ENCODE peak calls at places on chromosome 14, in seven cellular contexts. One of them, this sample, is unnamed.

GRCh38 chr14:99644723-99645544 is at the start of gene HHIPL1:
- DNase-seq in DND-41: no peak
- DNase-seq in AG09319: no peak
- DNase-seq in psoas muscle: peak
- DNase-seq in mammary epithelial cell: no peak
- DNase-seq in erythroblast: no peak
- DNase-seq in iPS DF 6.9: no peak
- DNase-seq in this sample: no peak

GRCh38 chr14:105280525-105280924 is 20.3 kb downstream of the BRF1 start:
- DNase-seq in DND-41: no peak
- DNase-seq in AG09319: no peak
- DNase-seq in psoas muscle: no peak
- DNase-seq in mammary epithelial cell: no peak
- DNase-seq in erythroblast: no peak
- DNase-seq in iPS DF 6.9: no peak
- DNase-seq in this sample: no peak

GRCh38 chr14:27050195-27050594 is 452.4 kb upstream of the NOVA1 start:
- DNase-seq in DND-41: no peak
- DNase-seq in AG09319: no peak
- DNase-seq in psoas muscle: no peak
- DNase-seq in mammary epithelial cell: no peak
- DNase-seq in erythroblast: no peak
- DNase-seq in iPS DF 6.9: no peak
- DNase-seq in this sample: no peak

GRCh38 chr14:103230658-103231334 is 103.2 kb upstream of the EIF5 start:
- DNase-seq in DND-41: no peak
- DNase-seq in AG09319: no peak
- DNase-seq in psoas muscle: no peak
- DNase-seq in mammary epithelial cell: no peak
- DNase-seq in erythroblast: no peak
- DNase-seq in iPS DF 6.9: no peak
- DNase-seq in this sample: no peak

GRCh38 chr14:90848944-90849731 is 32.9 kb upstream of the TTC7B start:
- DNase-seq in DND-41: no peak
- DNase-seq in AG09319: no peak
- DNase-seq in psoas muscle: no peak
- DNase-seq in mammary epithelial cell: no peak
- DNase-seq in erythroblast: no peak
- DNase-seq in iPS DF 6.9: no peak
- DNase-seq in this sample: no peak

GRCh38 chr14:104545151-104545931 is 34.2 kb upstream of the C14orf180 start:
- DNase-seq in DND-41: no peak
- DNase-seq in AG09319: no peak
- DNase-seq in psoas muscle: peak
- DNase-seq in mammary epithelial cell: no peak
- DNase-seq in erythroblast: no peak
- DNase-seq in iPS DF 6.9: no peak
- DNase-seq in this sample: no peak

GRCh38 chr14:96056509-96057422 is 17.6 kb downstream of the C14orf132 start:
- DNase-seq in DND-41: no peak
- DNase-seq in AG09319: no peak
- DNase-seq in psoas muscle: no peak
- DNase-seq in mammary epithelial cell: peak
- DNase-seq in erythroblast: no peak
- DNase-seq in iPS DF 6.9: no peak
- DNase-seq in this sample: no peak

GRCh38 chr14:36316131-36316530 is 4.3 kb downstream of the MBIP start:
- DNase-seq in DND-41: no peak
- DNase-seq in AG09319: no peak
- DNase-seq in psoas muscle: no peak
- DNase-seq in mammary epithelial cell: peak
- DNase-seq in erythroblast: no peak
- DNase-seq in iPS DF 6.9: no peak
- DNase-seq in this sample: no peak

GRCh38 chr14:99718031-99718810 is 34.1 kb downstream of the CYP46A1 start:
- DNase-seq in DND-41: peak
- DNase-seq in AG09319: no peak
- DNase-seq in psoas muscle: no peak
- DNase-seq in mammary epithelial cell: no peak
- DNase-seq in erythroblast: no peak
- DNase-seq in iPS DF 6.9: no peak
- DNase-seq in this sample: no peak

GRCh38 chr14:68598621-68599447 is 194.0 kb downstream of the ZFP36L1 start:
- DNase-seq in DND-41: no peak
- DNase-seq in AG09319: peak
- DNase-seq in psoas muscle: peak
- DNase-seq in mammary epithelial cell: peak
- DNase-seq in erythroblast: no peak
- DNase-seq in iPS DF 6.9: no peak
- DNase-seq in this sample: peak

GRCh38 chr14:62428429-62429203 is 616.6 kb downstream of the KCNH5 start:
- DNase-seq in DND-41: no peak
- DNase-seq in AG09319: no peak
- DNase-seq in psoas muscle: no peak
- DNase-seq in mammary epithelial cell: peak
- DNase-seq in erythroblast: no peak
- DNase-seq in iPS DF 6.9: no peak
- DNase-seq in this sample: no peak

GRCh38 chr14:58656671-58657411 is 19.1 kb downstream of the DACT1 start:
- DNase-seq in DND-41: no peak
- DNase-seq in AG09319: no peak
- DNase-seq in psoas muscle: no peak
- DNase-seq in mammary epithelial cell: no peak
- DNase-seq in erythroblast: no peak
- DNase-seq in iPS DF 6.9: no peak
- DNase-seq in this sample: no peak

GRCh38 chr14:31787377-31787776 is 226.2 kb downstream of the NUBPL start:
- DNase-seq in DND-41: no peak
- DNase-seq in AG09319: no peak
- DNase-seq in psoas muscle: no peak
- DNase-seq in mammary epithelial cell: peak
- DNase-seq in erythroblast: peak
- DNase-seq in iPS DF 6.9: no peak
- DNase-seq in this sample: no peak

GRCh38 chr14:28769358-28769757 is 2.8 kb downstream of the FOXG1 start:
- DNase-seq in DND-41: no peak
- DNase-seq in AG09319: no peak
- DNase-seq in psoas muscle: no peak
- DNase-seq in mammary epithelial cell: no peak
- DNase-seq in erythroblast: no peak
- DNase-seq in iPS DF 6.9: no peak
- DNase-seq in this sample: no peak

GRCh38 chr14:77508876-77509275 is 10.3 kb upstream of the ISM2 start:
- DNase-seq in DND-41: no peak
- DNase-seq in AG09319: no peak
- DNase-seq in psoas muscle: no peak
- DNase-seq in mammary epithelial cell: no peak
- DNase-seq in erythroblast: no peak
- DNase-seq in iPS DF 6.9: no peak
- DNase-seq in this sample: no peak

GRCh38 chr14:64091217-64091616 is 203.0 kb downstream of the ESR2 start:
- DNase-seq in DND-41: no peak
- DNase-seq in AG09319: no peak
- DNase-seq in psoas muscle: no peak
- DNase-seq in mammary epithelial cell: no peak
- DNase-seq in erythroblast: no peak
- DNase-seq in iPS DF 6.9: no peak
- DNase-seq in this sample: no peak

GRCh38 chr14:95545769-95546168 is 10.9 kb downstream of the GLRX5 start:
- DNase-seq in DND-41: no peak
- DNase-seq in AG09319: no peak
- DNase-seq in psoas muscle: no peak
- DNase-seq in mammary epithelial cell: peak
- DNase-seq in erythroblast: peak
- DNase-seq in iPS DF 6.9: no peak
- DNase-seq in this sample: peak

GRCh38 chr14:105315941-105316562 is 1.5 kb downstream of the PACS2 start:
- DNase-seq in DND-41: peak
- DNase-seq in AG09319: no peak
- DNase-seq in psoas muscle: no peak
- DNase-seq in mammary epithelial cell: no peak
- DNase-seq in erythroblast: no peak
- DNase-seq in iPS DF 6.9: no peak
- DNase-seq in this sample: no peak

GRCh38 chr14:67389261-67389660 is 22.7 kb downstream of the PLEK2 start:
- DNase-seq in DND-41: no peak
- DNase-seq in AG09319: no peak
- DNase-seq in psoas muscle: no peak
- DNase-seq in mammary epithelial cell: no peak
- DNase-seq in erythroblast: peak
- DNase-seq in iPS DF 6.9: no peak
- DNase-seq in this sample: no peak

GRCh38 chr14:89262041-89262440 is 155.0 kb downstream of the FOXN3 start:
- DNase-seq in DND-41: no peak
- DNase-seq in AG09319: no peak
- DNase-seq in psoas muscle: no peak
- DNase-seq in mammary epithelial cell: no peak
- DNase-seq in erythroblast: no peak
- DNase-seq in iPS DF 6.9: no peak
- DNase-seq in this sample: no peak

GRCh38 chr14:76203086-76204001 is 51.6 kb downstream of the GPATCH2L start:
- DNase-seq in DND-41: no peak
- DNase-seq in AG09319: peak
- DNase-seq in psoas muscle: no peak
- DNase-seq in mammary epithelial cell: peak
- DNase-seq in erythroblast: peak
- DNase-seq in iPS DF 6.9: no peak
- DNase-seq in this sample: peak

GRCh38 chr14:26966942-26967341 is 369.1 kb upstream of the NOVA1 start:
- DNase-seq in DND-41: no peak
- DNase-seq in AG09319: no peak
- DNase-seq in psoas muscle: peak
- DNase-seq in mammary epithelial cell: no peak
- DNase-seq in erythroblast: no peak
- DNase-seq in iPS DF 6.9: no peak
- DNase-seq in this sample: peak

GRCh38 chr14:69378274-69378673 is 19.8 kb downstream of the ERH start:
- DNase-seq in DND-41: no peak
- DNase-seq in AG09319: no peak
- DNase-seq in psoas muscle: no peak
- DNase-seq in mammary epithelial cell: peak
- DNase-seq in erythroblast: no peak
- DNase-seq in iPS DF 6.9: no peak
- DNase-seq in this sample: no peak

GRCh38 chr14:87990687-87991086 is 2.3 kb downstream of the GALC start:
- DNase-seq in DND-41: no peak
- DNase-seq in AG09319: no peak
- DNase-seq in psoas muscle: no peak
- DNase-seq in mammary epithelial cell: no peak
- DNase-seq in erythroblast: no peak
- DNase-seq in iPS DF 6.9: no peak
- DNase-seq in this sample: no peak

GRCh38 chr14:99872786-99873440 is 79.7 kb downstream of the EML1 start:
- DNase-seq in DND-41: no peak
- DNase-seq in AG09319: peak
- DNase-seq in psoas muscle: no peak
- DNase-seq in mammary epithelial cell: no peak
- DNase-seq in erythroblast: no peak
- DNase-seq in iPS DF 6.9: peak
- DNase-seq in this sample: no peak

GRCh38 chr14:32224731-32225377 is 21.8 kb upstream of the RNU6-8 start:
- DNase-seq in DND-41: peak
- DNase-seq in AG09319: no peak
- DNase-seq in psoas muscle: peak
- DNase-seq in mammary epithelial cell: peak
- DNase-seq in erythroblast: peak
- DNase-seq in iPS DF 6.9: no peak
- DNase-seq in this sample: peak

GRCh38 chr14:95330591-95331370 is 11.1 kb upstream of the CLMN start:
- DNase-seq in DND-41: no peak
- DNase-seq in AG09319: no peak
- DNase-seq in psoas muscle: no peak
- DNase-seq in mammary epithelial cell: peak
- DNase-seq in erythroblast: no peak
- DNase-seq in iPS DF 6.9: no peak
- DNase-seq in this sample: no peak

GRCh38 chr14:101788016-101788695 is 26.6 kb downstream of the PPP2R5C start:
- DNase-seq in DND-41: no peak
- DNase-seq in AG09319: no peak
- DNase-seq in psoas muscle: no peak
- DNase-seq in mammary epithelial cell: no peak
- DNase-seq in erythroblast: no peak
- DNase-seq in iPS DF 6.9: no peak
- DNase-seq in this sample: no peak

GRCh38 chr14:69152181-69152943 is 557 bp downstream of the DCAF5 start:
- DNase-seq in DND-41: peak
- DNase-seq in AG09319: no peak
- DNase-seq in psoas muscle: no peak
- DNase-seq in mammary epithelial cell: peak
- DNase-seq in erythroblast: peak
- DNase-seq in iPS DF 6.9: no peak
- DNase-seq in this sample: no peak

GRCh38 chr14:48323655-48324054 is 648.2 kb upstream of the MDGA2 start:
- DNase-seq in DND-41: no peak
- DNase-seq in AG09319: no peak
- DNase-seq in psoas muscle: no peak
- DNase-seq in mammary epithelial cell: peak
- DNase-seq in erythroblast: no peak
- DNase-seq in iPS DF 6.9: no peak
- DNase-seq in this sample: no peak

GRCh38 chr14:95498622-95499353 is 17.7 kb downstream of the SYNE3 start:
- DNase-seq in DND-41: no peak
- DNase-seq in AG09319: no peak
- DNase-seq in psoas muscle: no peak
- DNase-seq in mammary epithelial cell: no peak
- DNase-seq in erythroblast: no peak
- DNase-seq in iPS DF 6.9: no peak
- DNase-seq in this sample: no peak

GRCh38 chr14:22569749-22570131 is 19.3 kb downstream of the DAD1 start:
- DNase-seq in DND-41: no peak
- DNase-seq in AG09319: no peak
- DNase-seq in psoas muscle: no peak
- DNase-seq in mammary epithelial cell: no peak
- DNase-seq in erythroblast: no peak
- DNase-seq in iPS DF 6.9: no peak
- DNase-seq in this sample: no peak

GRCh38 chr14:48398675-48399282 is 723.4 kb upstream of the MDGA2 start:
- DNase-seq in DND-41: peak
- DNase-seq in AG09319: no peak
- DNase-seq in psoas muscle: no peak
- DNase-seq in mammary epithelial cell: peak
- DNase-seq in erythroblast: peak
- DNase-seq in iPS DF 6.9: peak
- DNase-seq in this sample: peak

GRCh38 chr14:56491299-56492285 is 88.0 kb upstream of the TMEM260 start:
- DNase-seq in DND-41: peak
- DNase-seq in AG09319: no peak
- DNase-seq in psoas muscle: no peak
- DNase-seq in mammary epithelial cell: peak
- DNase-seq in erythroblast: peak
- DNase-seq in iPS DF 6.9: peak
- DNase-seq in this sample: peak

GRCh38 chr14:65703996-65704395 is 291.5 kb downstream of the FUT8 start:
- DNase-seq in DND-41: no peak
- DNase-seq in AG09319: no peak
- DNase-seq in psoas muscle: no peak
- DNase-seq in mammary epithelial cell: no peak
- DNase-seq in erythroblast: no peak
- DNase-seq in iPS DF 6.9: no peak
- DNase-seq in this sample: no peak

This sample was measured in fibroblast of the conjunctiva.